ENCODE peak calls at places on chromosomes 7 and 10, in four cellular contexts. R is chondrocyte, F is smooth muscle cell of the brain vasculature, J is A549. C is an unnamed sample.

GRCh38 chr10:79412516-79412915 is 32.9 kb downstream of the ZCCHC24 start:
- DNase-seq in F (no peak), R (peak), J (no peak), C (no peak)

GRCh38 chr7:23450518-23450917 is 19.8 kb downstream of the IGF2BP3 start:
- DNase-seq in J (no peak), R (no peak), F (no peak), C (no peak)

GRCh38 chr7:133301444-133301843 is 48.6 kb downstream of the EXOC4 start:
- DNase-seq in J (no peak), F (no peak), R (no peak), C (no peak)

GRCh38 chr7:6306471-6306870 is 34.0 kb upstream of the CYTH3 start:
- DNase-seq in R (no peak), J (peak), F (no peak), C (peak)

GRCh38 chr10:19663344-19663743 is 152.9 kb upstream of the PLXDC2 start:
- DNase-seq in J (no peak), F (no peak), R (no peak), C (no peak)

GRCh38 chr7:80542398-80542797 is 30.5 kb upstream of the GNAT3 start:
- DNase-seq in F (peak), R (no peak), J (peak), C (peak)

GRCh38 chr7:74412603-74413002 is 41.1 kb upstream of the GTF2IRD1 start:
- DNase-seq in J (no peak), F (no peak), R (peak), C (no peak)

GRCh38 chr7:101527844-101528667 is 101.0 kb downstream of the MYL10 start:
- DNase-seq in F (no peak), R (no peak), J (no peak), C (no peak)

GRCh38 chr10:50585921-50586739 is 37.6 kb downstream of the SGMS1 start:
- DNase-seq in J (peak), R (no peak), F (no peak), C (peak)

GRCh38 chr10:114259825-114260224 is 20.8 kb downstream of the VWA2 start:
- DNase-seq in R (no peak), F (no peak), J (no peak), C (no peak)